ENCODE peak calls at places on chromosomes 12 and 14, in nine cellular contexts. Q is stomach, Y is esophagus muscularis mucosa, A is endodermal cell, U is GM20000, J is choroid plexus epithelial cell, P is lower lobe of right lung, N is K562, V is mucosa of descending colon. R is an unnamed sample.

GRCh38 chr12:130461868-130462557 is 124.3 kb downstream of the PIWIL1 start:
- DNase-seq in Q (no peak), N (no peak), U (no peak), A (peak; percentile 84), J (no peak), Y (no peak), V (no peak), P (no peak), R (no peak)

GRCh38 chr14:58747181-58747580 is 109.4 kb downstream of the DACT1 start:
- DNase-seq in Q (no peak), A (no peak), Y (no peak), V (no peak), J (peak; percentile 96), U (no peak), N (no peak), P (peak; percentile 77), R (no peak)

GRCh38 chr14:70842851-70843462 is 33.6 kb upstream of the MAP3K9 start:
- DNase-seq in P (no peak), U (no peak), A (peak; percentile 5), Y (no peak), J (no peak), V (no peak), N (no peak), Q (no peak), R (no peak)

GRCh38 chr12:3490848-3491382 is at the start of gene PRMT8:
- DNase-seq in Q (no peak), U (no peak), P (no peak), Y (no peak), V (no peak), N (no peak), J (no peak), A (peak; percentile 90), R (no peak)

GRCh38 chr12:115273446-115273845 is 589.5 kb upstream of the TBX3 start:
- DNase-seq in U (no peak), A (peak; percentile 69), Y (no peak), V (no peak), Q (no peak), N (no peak), J (no peak), P (no peak), R (no peak)

GRCh38 chr14:77151918-77152588 is 10.5 kb upstream of the ZDHHC22 start:
- DNase-seq in U (peak; percentile 62), V (no peak), J (peak; percentile 56), N (no peak), A (no peak), Y (no peak), P (no peak), Q (no peak), R (peak; percentile 72)

GRCh38 chr14:94303111-94303510 is 10.0 kb upstream of the SERPINA10 start:
- DNase-seq in Q (no peak), Y (peak; percentile 47), U (no peak), N (no peak), J (no peak), V (no peak), A (no peak), P (no peak), R (no peak)

GRCh38 chr14:105419305-105420091 is at the start of gene MTA1:
- DNase-seq in Y (no peak), J (peak; percentile 20), V (peak; percentile 54), U (peak; percentile 96), P (no peak), Q (peak; percentile 56), A (no peak), N (peak; percentile 66), R (peak; percentile 90)

DNA sequence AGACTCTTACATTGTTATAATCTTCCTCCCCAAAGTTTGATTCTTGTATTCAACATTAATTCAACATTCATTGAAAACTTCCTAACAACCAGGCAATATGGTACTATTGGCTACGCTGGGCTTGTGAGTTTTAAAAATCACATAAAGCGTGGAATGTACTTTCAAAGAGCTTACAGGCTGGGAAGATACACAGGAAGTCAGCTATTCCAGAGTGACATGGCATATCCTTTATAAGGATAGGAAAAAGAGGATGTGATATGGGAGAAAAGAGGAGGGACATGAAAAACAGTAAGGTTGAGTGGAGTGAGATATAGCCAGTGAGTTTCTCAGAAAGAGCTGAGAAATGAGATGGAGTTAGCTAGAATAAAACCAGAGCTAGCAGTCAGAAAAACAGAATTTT is 103.6 kb upstream of the ATF7IP start:
- DNase-seq in N (no peak), A (no peak), Q (no peak), J (no peak), P (no peak), V (no peak), U (no peak), Y (no peak), R (no peak)
- TF ChIP-seq CTCF in N (no peak), A (no peak), Q (no peak), J (no peak), P (no peak), V (no peak), U (no peak), Y (no peak), R (no peak)

DNA sequence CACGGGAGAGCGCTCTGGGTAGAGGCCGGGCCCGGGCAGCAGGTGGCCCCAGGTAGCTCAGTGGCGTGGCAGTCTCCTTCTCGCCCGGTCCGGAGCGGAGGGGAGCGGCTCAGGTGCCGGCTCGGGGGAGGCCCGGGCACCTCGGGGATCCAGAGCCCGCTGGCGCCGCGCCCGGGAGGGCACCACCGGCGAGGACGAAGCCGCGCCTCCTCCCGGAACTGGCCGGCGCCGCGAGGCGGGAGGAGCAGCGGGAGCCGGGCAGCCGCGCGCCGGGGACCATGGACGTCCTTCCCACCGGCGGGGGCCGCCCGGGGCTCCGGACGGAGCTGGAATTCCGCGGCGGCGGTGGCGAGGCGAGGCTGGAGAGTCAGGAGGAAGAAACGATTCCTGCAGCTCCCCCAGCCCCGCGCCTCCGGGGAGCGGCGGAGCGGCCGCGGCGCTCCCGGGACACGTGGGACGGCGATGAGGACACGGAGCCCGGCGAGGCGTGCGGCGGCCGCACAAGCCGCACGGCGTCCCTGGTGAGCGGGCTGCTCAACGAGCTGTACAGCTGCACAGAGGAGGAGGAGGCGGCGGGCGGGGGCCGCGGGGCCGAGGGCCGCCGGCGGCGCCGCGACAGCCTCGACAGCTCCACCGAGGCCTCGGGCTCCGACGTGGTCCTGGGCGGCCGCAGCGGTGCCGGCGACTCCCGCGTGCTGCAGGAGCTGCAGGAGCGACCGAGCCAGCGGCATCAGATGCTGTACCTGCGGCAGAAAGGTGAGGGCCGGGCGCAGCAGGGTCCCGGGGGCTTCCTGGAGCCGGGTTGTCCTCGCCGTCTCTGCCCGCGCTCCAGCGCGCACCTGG is 21.5 kb upstream of the GNS start:
- DNase-seq in V (peak; percentile 71), A (peak; percentile 87), Y (no peak), N (no peak), U (peak; percentile 64), J (no peak), Q (peak; percentile 87), P (peak; percentile 84), R (peak; percentile 68)
- TF ChIP-seq CTCF in V (no peak), A (peak; percentile 32), Y (no peak), N (no peak), U (no peak), J (no peak), Q (no peak), P (no peak), R (peak; percentile 4)

GRCh38 chr12:122187466-122187865 is 4.5 kb downstream of the LRRC43 start:
- DNase-seq in J (no peak), Y (no peak), N (no peak), V (no peak), A (peak; percentile 55), Q (no peak), U (no peak), P (no peak), R (no peak)

GRCh38 chr12:122192441-122192840 is 9.5 kb downstream of the LRRC43 start:
- DNase-seq in V (no peak), A (no peak), N (no peak), U (no peak), Q (no peak), J (no peak), Y (no peak), P (no peak), R (no peak)

GRCh38 chr12:122189626-122190475 is 6.9 kb downstream of the LRRC43 start:
- DNase-seq in P (no peak), Q (no peak), V (no peak), Y (no peak), U (no peak), A (no peak), N (no peak), J (no peak), R (no peak)

GRCh38 chr12:122194804-122195203 is 8.7 kb upstream of the B3GNT4 start:
- DNase-seq in J (no peak), U (no peak), N (no peak), A (no peak), Q (no peak), Y (no peak), V (no peak), P (no peak), R (no peak)

DNA sequence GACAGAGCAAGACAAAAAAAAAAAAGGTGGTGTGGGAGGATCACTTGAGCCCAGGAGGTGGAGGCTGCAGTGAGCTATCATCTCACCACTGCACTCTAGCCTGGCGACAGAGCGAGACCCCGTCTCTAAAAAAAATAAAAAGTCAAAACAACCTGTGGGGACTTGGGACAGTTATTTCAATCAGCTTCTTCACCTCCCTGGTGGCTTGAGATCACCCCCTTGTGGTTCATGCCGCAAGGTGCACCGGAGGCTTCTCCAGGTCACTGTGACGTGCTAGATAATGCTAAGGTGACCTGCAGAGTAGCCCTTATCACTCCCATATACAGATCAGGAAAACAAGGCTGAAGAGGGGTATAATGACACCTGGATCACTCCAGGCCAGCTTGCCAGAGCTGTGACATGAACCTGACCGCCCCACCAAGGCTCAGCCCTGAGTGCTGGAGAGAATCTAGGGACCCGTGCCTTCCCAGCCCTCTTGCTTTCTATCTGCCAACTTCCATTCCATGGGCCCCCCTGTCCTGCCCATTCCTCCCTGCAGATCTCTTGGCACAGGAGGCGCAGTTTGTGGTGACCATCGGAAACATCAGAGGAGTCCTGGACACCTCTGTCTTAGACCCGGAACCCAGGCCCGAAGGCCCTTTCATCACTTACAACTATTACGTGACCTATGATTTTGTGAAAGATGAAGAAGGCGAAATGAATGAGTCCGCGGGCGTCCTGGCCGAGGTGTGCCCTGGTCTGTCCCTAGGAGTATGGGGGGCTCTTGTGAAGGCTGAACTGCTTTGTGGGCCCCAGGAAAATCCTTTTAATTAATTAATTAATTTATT is 8.1 kb downstream of the LRRC43 start:
- DNase-seq in U (peak; percentile 88), P (peak; percentile 57), J (peak; percentile 73), N (peak; percentile 88), Q (peak; percentile 83), Y (no peak), A (peak; percentile 98), V (peak; percentile 87), R (peak; percentile 89)
- TF ChIP-seq CTCF in U (peak; percentile 80), P (peak; percentile 70), J (peak; percentile 91), N (peak; percentile 91), Q (peak; percentile 57), Y (peak; percentile 75), A (peak; percentile 93), V (peak; percentile 72), R (peak; percentile 83)

DNA sequence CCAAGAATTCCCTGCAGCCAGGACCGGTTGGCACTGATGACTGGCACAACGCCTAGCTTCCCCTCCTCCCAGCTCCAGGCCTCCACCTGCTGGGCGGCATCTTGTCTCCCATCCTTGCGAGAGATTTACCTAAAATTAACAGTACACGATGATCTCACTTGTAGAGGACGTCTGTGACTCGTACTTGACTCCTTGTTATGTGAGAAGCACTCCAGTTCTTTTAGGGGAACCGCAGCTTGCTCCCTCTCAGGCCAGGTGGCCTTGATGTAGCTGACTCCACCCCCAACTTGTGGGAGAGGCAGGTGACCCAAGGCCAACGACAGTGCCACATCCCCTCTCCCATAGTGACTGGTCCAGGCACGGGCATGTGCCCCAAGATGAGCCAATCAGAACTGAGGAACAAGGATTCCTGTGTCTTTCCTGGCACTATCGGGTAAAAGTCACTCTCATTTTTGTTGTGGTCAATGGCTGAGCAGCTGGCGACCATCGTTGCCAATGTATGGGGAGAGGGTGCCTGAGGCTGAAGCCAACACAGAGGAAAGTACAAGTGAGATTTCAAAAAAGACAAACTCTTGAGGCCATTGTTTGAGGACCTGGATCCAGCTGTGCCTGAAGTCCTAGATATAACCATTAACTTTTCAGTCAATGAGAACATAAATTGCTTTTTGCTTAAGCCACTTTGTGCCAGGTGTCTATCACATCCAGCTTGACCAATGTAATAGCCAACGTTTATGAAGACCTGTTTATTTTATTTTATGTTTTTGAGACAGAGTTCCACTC is 208.7 kb downstream of the RBM19 start:
- DNase-seq in A (peak; percentile 67), V (no peak), N (no peak), P (no peak), J (no peak), Q (no peak), U (no peak), Y (no peak), R (no peak)
- TF ChIP-seq CTCF in A (peak; percentile 51), V (no peak), N (no peak), P (no peak), J (no peak), Q (no peak), U (no peak), Y (no peak), R (no peak)